ENCODE peak calls at places on chromosomes 12 and 14, in five cellular contexts. F is omental fat pad; M is effector memory CD8-positive, alpha-beta T cell; H is stomach; R is fibroblast of lung. N is an unnamed sample.

GRCh38 chr12:4148418-4149056 is 125.0 kb upstream of the CCND2 start:
- DNase-seq in F (no peak), M (peak), H (peak), R (no peak), N (peak)

GRCh38 chr14:55581011-55581806 is 1.2 kb downstream of the KTN1 start:
- DNase-seq in F (no peak), M (peak), H (peak), R (peak), N (no peak)

GRCh38 chr14:89648510-89648909 is 231.5 kb upstream of the FOXN3 start:
- DNase-seq in F (no peak), M (no peak), H (no peak), R (no peak), N (peak)

GRCh38 chr12:27822076-27822712 is 42.2 kb upstream of the MANSC4 start:
- DNase-seq in F (no peak), M (peak), H (no peak), R (peak), N (no peak)

GRCh38 chr14:74980746-74981661 is 21.7 kb upstream of the EIF2B2 start:
- DNase-seq in F (no peak), M (no peak), H (no peak), R (peak), N (no peak)

GRCh38 chr12:124909831-124910560 is 4.5 kb downstream of the UBC start:
- DNase-seq in F (no peak), M (no peak), H (no peak), R (peak), N (no peak)

GRCh38 chr14:77014004-77014604 is 14.4 kb downstream of the IRF2BPL start:
- DNase-seq in F (no peak), M (no peak), H (peak), R (no peak), N (no peak)

GRCh38 chr12:106021516-106021915 is 117.2 kb downstream of the NUAK1 start:
- DNase-seq in F (no peak), M (no peak), H (no peak), R (no peak), N (no peak)

GRCh38 chr14:102579696-102580551 is 12.5 kb upstream of the RCOR1 start:
- DNase-seq in F (no peak), M (no peak), H (no peak), R (peak), N (no peak)

GRCh38 chr12:65608319-65608916 is 215.9 kb upstream of the HMGA2 start:
- DNase-seq in F (no peak), M (no peak), H (no peak), R (no peak), N (no peak)

GRCh38 chr12:76187177-76187576 is 102.7 kb upstream of the NAP1L1 start:
- DNase-seq in F (no peak), M (no peak), H (no peak), R (no peak), N (no peak)

GRCh38 chr12:2035421-2036080 is 17.2 kb upstream of the CACNA1C start:
- DNase-seq in F (no peak), M (no peak), H (no peak), R (no peak), N (no peak)

GRCh38 chr14:78135450-78135891 is 34.7 kb upstream of the NRXN3 start:
- DNase-seq in F (no peak), M (no peak), H (no peak), R (no peak), N (no peak)

GRCh38 chr14:104936361-104937155 is 11.9 kb downstream of the PLD4 start:
- DNase-seq in F (no peak), M (no peak), H (no peak), R (no peak), N (no peak)

GRCh38 chr12:94175763-94176660 is 27.6 kb downstream of the PLXNC1 start:
- DNase-seq in F (no peak), M (no peak), H (no peak), R (peak), N (no peak)

GRCh38 chr12:6538420-6539275 is 4.3 kb downstream of the GAPDH start:
- DNase-seq in F (no peak), M (no peak), H (no peak), R (no peak), N (no peak)

GRCh38 chr14:84792722-84793410 is 737.1 kb upstream of the FLRT2 start:
- DNase-seq in F (no peak), M (no peak), H (no peak), R (no peak), N (no peak)

GRCh38 chr14:80426686-80427085 is 215.4 kb upstream of the DIO2 start:
- DNase-seq in F (no peak), M (no peak), H (no peak), R (peak), N (no peak)

GRCh38 chr12:88947486-88948043 is 367.3 kb upstream of the KITLG start:
- DNase-seq in F (no peak), M (no peak), H (no peak), R (no peak), N (no peak)

GRCh38 chr12:107704056-107704455 is 18.5 kb downstream of the PWP1 start:
- DNase-seq in F (no peak), M (no peak), H (no peak), R (no peak), N (no peak)